ENCODE peak calls at places on chromosomes 2 and 18, in seven cellular contexts. K is NCI-H1930, Y is HTR-8/SVneo, T is G401, B is glomerular endothelial cell, C is pancreas, H is NCI-H82. L is an unnamed sample.

GRCh38 chr2:84534225-84534624 is 17.9 kb downstream of the DNAH6 start:
- DNase-seq in H (no peak), T (no peak), Y (no peak), C (no peak), K (no peak), B (no peak), L (no peak)

GRCh38 chr2:212005077-212005671 is 533.4 kb downstream of the ERBB4 start:
- DNase-seq in H (peak), K (no peak), C (no peak), T (peak), Y (peak), B (no peak), L (peak)

GRCh38 chr2:171592026-171592555 is 69.8 kb downstream of the CYBRD1 start:
- DNase-seq in H (peak), K (no peak), B (no peak), Y (no peak), T (no peak), C (no peak), L (no peak)

GRCh38 chr2:43636616-43637015 is 444 bp upstream of the PLEKHH2 start:
- DNase-seq in H (peak), K (no peak), C (no peak), B (no peak), Y (no peak), T (no peak), L (no peak)

GRCh38 chr2:120867290-120868231 is 131.9 kb downstream of the GLI2 start:
- DNase-seq in T (peak), C (no peak), H (peak), Y (peak), B (no peak), K (no peak), L (peak)

GRCh38 chr18:70373062-70373519 is 84.2 kb downstream of the SOCS6 start:
- DNase-seq in B (no peak), H (peak), K (no peak), C (no peak), Y (peak), T (no peak), L (peak)

GRCh38 chr2:201871471-201871870 is 65.1 kb downstream of the CDK15 start:
- DNase-seq in B (no peak), T (no peak), Y (no peak), C (no peak), H (no peak), K (no peak), L (no peak)

GRCh38 chr18:31581498-31582197 is 10.0 kb upstream of the TTR start:
- DNase-seq in C (no peak), B (peak), K (no peak), Y (peak), H (no peak), T (no peak), L (peak)

GRCh38 chr2:238009563-238009962 is 42.7 kb downstream of the UBE2F start:
- DNase-seq in H (no peak), B (no peak), Y (no peak), K (no peak), C (no peak), T (no peak), L (no peak)

GRCh38 chr2:184562532-184562931 is 35.8 kb upstream of the ZNF804A start:
- DNase-seq in H (no peak), T (no peak), K (no peak), Y (no peak), C (peak), B (no peak), L (peak)

GRCh38 chr2:178069551-178069950 is 3.0 kb downstream of the PDE11A start:
- DNase-seq in K (no peak), T (no peak), Y (no peak), H (peak), B (no peak), C (no peak), L (no peak)

GRCh38 chr2:165898381-165898780 is 55.2 kb downstream of the TTC21B start:
- DNase-seq in K (no peak), H (no peak), C (no peak), B (no peak), T (no peak), Y (peak), L (no peak)

L was measured in cardiac fibroblast.